ENCODE peak calls at places on chromosomes 6 and 20, in nine cellular contexts. One of them, this sample, is unnamed.

GRCh38 chr6:34922177-34922663 is 33.2 kb downstream of the ANKS1A start:
- DNase-seq in HCT116: no peak
- DNase-seq in body of pancreas: no peak
- DNase-seq in GM23248: peak; percentile 87
- DNase-seq in H9: no peak
- DNase-seq in tibial nerve: no peak
- DNase-seq in heart right ventricle: no peak
- DNase-seq in K562: peak; percentile 20
- DNase-seq in mammary epithelial cell: peak; percentile 88
- DNase-seq in this sample: no peak

GRCh38 chr6:147900191-147900830 is 391.8 kb downstream of the SAMD5 start:
- DNase-seq in GM23248: no peak
- DNase-seq in body of pancreas: no peak
- DNase-seq in mammary epithelial cell: no peak
- DNase-seq in K562: no peak
- DNase-seq in tibial nerve: no peak
- DNase-seq in heart right ventricle: no peak
- DNase-seq in HCT116: no peak
- DNase-seq in H9: no peak
- DNase-seq in this sample: no peak

GRCh38 chr6:18245642-18246041 is 18.7 kb downstream of the DEK start:
- DNase-seq in HCT116: no peak
- DNase-seq in heart right ventricle: no peak
- DNase-seq in tibial nerve: no peak
- DNase-seq in GM23248: no peak
- DNase-seq in body of pancreas: no peak
- DNase-seq in H9: no peak
- DNase-seq in K562: no peak
- DNase-seq in mammary epithelial cell: peak; percentile 47
- DNase-seq in this sample: no peak

GRCh38 chr6:128600397-128600951 is 80.1 kb upstream of the PTPRK start:
- DNase-seq in body of pancreas: no peak
- DNase-seq in H9: no peak
- DNase-seq in HCT116: no peak
- DNase-seq in tibial nerve: no peak
- DNase-seq in heart right ventricle: no peak
- DNase-seq in GM23248: peak; percentile 96
- DNase-seq in mammary epithelial cell: peak; percentile 86
- DNase-seq in K562: no peak
- DNase-seq in this sample: no peak

GRCh38 chr6:32194825-32195651 is 2.6 kb upstream of the GPSM3 start:
- DNase-seq in tibial nerve: no peak
- DNase-seq in K562: peak; percentile 79
- DNase-seq in heart right ventricle: peak; percentile 59
- DNase-seq in GM23248: peak; percentile 82
- DNase-seq in mammary epithelial cell: peak; percentile 42
- DNase-seq in HCT116: peak; percentile 57
- DNase-seq in body of pancreas: no peak
- DNase-seq in H9: peak; percentile 43
- DNase-seq in this sample: no peak

GRCh38 chr6:13262302-13263006 is 65.9 kb downstream of the TBC1D7 start:
- DNase-seq in K562: no peak
- DNase-seq in heart right ventricle: no peak
- DNase-seq in H9: no peak
- DNase-seq in mammary epithelial cell: no peak
- DNase-seq in body of pancreas: no peak
- DNase-seq in tibial nerve: no peak
- DNase-seq in GM23248: peak; percentile 8
- DNase-seq in HCT116: no peak
- DNase-seq in this sample: no peak

GRCh38 chr6:17816921-17817611 is 110.3 kb upstream of the NUP153 start:
- DNase-seq in HCT116: no peak
- DNase-seq in tibial nerve: no peak
- DNase-seq in body of pancreas: no peak
- DNase-seq in H9: no peak
- DNase-seq in K562: no peak
- DNase-seq in GM23248: peak; percentile 23
- DNase-seq in mammary epithelial cell: no peak
- DNase-seq in heart right ventricle: no peak
- DNase-seq in this sample: no peak

GRCh38 chr6:113464959-113465358 is 392.2 kb upstream of the MARCKS start:
- DNase-seq in K562: no peak
- DNase-seq in GM23248: peak; percentile 80
- DNase-seq in HCT116: peak; percentile 42
- DNase-seq in heart right ventricle: no peak
- DNase-seq in H9: no peak
- DNase-seq in mammary epithelial cell: peak; percentile 84
- DNase-seq in body of pancreas: no peak
- DNase-seq in tibial nerve: no peak
- DNase-seq in this sample: no peak

GRCh38 chr6:7161845-7162244 is 54.1 kb downstream of the RREB1 start:
- DNase-seq in GM23248: no peak
- DNase-seq in tibial nerve: no peak
- DNase-seq in mammary epithelial cell: no peak
- DNase-seq in H9: no peak
- DNase-seq in HCT116: no peak
- DNase-seq in body of pancreas: no peak
- DNase-seq in heart right ventricle: no peak
- DNase-seq in K562: no peak
- DNase-seq in this sample: no peak

GRCh38 chr6:7165002-7165735 is 57.4 kb downstream of the RREB1 start:
- DNase-seq in HCT116: no peak
- DNase-seq in body of pancreas: peak; percentile 30
- DNase-seq in mammary epithelial cell: no peak
- DNase-seq in tibial nerve: no peak
- DNase-seq in GM23248: no peak
- DNase-seq in H9: no peak
- DNase-seq in heart right ventricle: peak; percentile 43
- DNase-seq in K562: peak; percentile 99
- DNase-seq in this sample: no peak

GRCh38 chr6:7165736-7166296 is 58.1 kb downstream of the RREB1 start:
- DNase-seq in mammary epithelial cell: no peak
- DNase-seq in K562: peak; percentile 71
- DNase-seq in heart right ventricle: no peak
- DNase-seq in H9: no peak
- DNase-seq in body of pancreas: no peak
- DNase-seq in HCT116: no peak
- DNase-seq in tibial nerve: no peak
- DNase-seq in GM23248: no peak
- DNase-seq in this sample: no peak

GRCh38 chr6:7164536-7165001 is 56.8 kb downstream of the RREB1 start:
- DNase-seq in tibial nerve: no peak
- DNase-seq in H9: no peak
- DNase-seq in K562: no peak
- DNase-seq in body of pancreas: no peak
- DNase-seq in heart right ventricle: no peak
- DNase-seq in mammary epithelial cell: no peak
- DNase-seq in HCT116: no peak
- DNase-seq in GM23248: no peak
- DNase-seq in this sample: no peak

GRCh38 chr6:7163661-7164071 is 55.9 kb downstream of the RREB1 start:
- DNase-seq in tibial nerve: no peak
- DNase-seq in GM23248: no peak
- DNase-seq in body of pancreas: no peak
- DNase-seq in heart right ventricle: no peak
- DNase-seq in mammary epithelial cell: no peak
- DNase-seq in K562: no peak
- DNase-seq in HCT116: no peak
- DNase-seq in H9: no peak
- DNase-seq in this sample: no peak
- H3K4me1 ChIP-seq in tibial nerve: peaks cover 31% of the 10 kb centered on the region
- H3K4me1 ChIP-seq in GM23248: peaks cover 42% of the 10 kb centered on the region
- H3K4me1 ChIP-seq in body of pancreas: peaks cover 83% of the 10 kb centered on the region
- H3K4me1 ChIP-seq in heart right ventricle: peaks cover 12% of the 10 kb centered on the region
- H3K4me1 ChIP-seq in mammary epithelial cell: peaks cover 21% of the 10 kb centered on the region
- H3K4me1 ChIP-seq in K562: peaks cover 90% of the 10 kb centered on the region
- H3K4me1 ChIP-seq in HCT116: peaks cover 19% of the 10 kb centered on the region
- H3K4me1 ChIP-seq in H9: peaks cover 11% of the 10 kb centered on the region
- H3K4me1 ChIP-seq in this sample: peaks cover 59% of the 10 kb centered on the region

GRCh38 chr20:33688938-33689424 is 2.8 kb upstream of the E2F1 start:
- DNase-seq in K562: peak; percentile 84
- DNase-seq in mammary epithelial cell: no peak
- DNase-seq in heart right ventricle: no peak
- DNase-seq in H9: no peak
- DNase-seq in HCT116: no peak
- DNase-seq in tibial nerve: no peak
- DNase-seq in body of pancreas: no peak
- DNase-seq in GM23248: no peak
- DNase-seq in this sample: no peak

GRCh38 chr20:33687993-33688937 is 2.1 kb upstream of the E2F1 start:
- DNase-seq in body of pancreas: no peak
- DNase-seq in K562: no peak
- DNase-seq in HCT116: no peak
- DNase-seq in tibial nerve: no peak
- DNase-seq in GM23248: no peak
- DNase-seq in H9: no peak
- DNase-seq in heart right ventricle: no peak
- DNase-seq in mammary epithelial cell: no peak
- DNase-seq in this sample: no peak

GRCh38 chr20:33689973-33690372 is 3.8 kb upstream of the E2F1 start:
- DNase-seq in heart right ventricle: no peak
- DNase-seq in body of pancreas: no peak
- DNase-seq in H9: no peak
- DNase-seq in K562: peak; percentile 92
- DNase-seq in GM23248: peak; percentile 44
- DNase-seq in tibial nerve: no peak
- DNase-seq in HCT116: no peak
- DNase-seq in mammary epithelial cell: no peak
- DNase-seq in this sample: no peak

GRCh38 chr20:33687370-33687915 is 1.3 kb upstream of the E2F1 start:
- DNase-seq in tibial nerve: no peak
- DNase-seq in H9: no peak
- DNase-seq in K562: no peak
- DNase-seq in body of pancreas: no peak
- DNase-seq in HCT116: no peak
- DNase-seq in GM23248: peak; percentile 22
- DNase-seq in mammary epithelial cell: no peak
- DNase-seq in heart right ventricle: no peak
- DNase-seq in this sample: no peak

GRCh38 chr20:33689493-33689892 is 3.3 kb upstream of the E2F1 start:
- DNase-seq in K562: no peak
- DNase-seq in H9: no peak
- DNase-seq in tibial nerve: no peak
- DNase-seq in body of pancreas: no peak
- DNase-seq in GM23248: no peak
- DNase-seq in HCT116: no peak
- DNase-seq in mammary epithelial cell: no peak
- DNase-seq in heart right ventricle: no peak
- DNase-seq in this sample: no peak
- H3K4me1 ChIP-seq in K562: peaks cover 40% of the 10 kb centered on the region
- H3K4me1 ChIP-seq in H9: no peaks in the 10 kb centered on the region
- H3K4me1 ChIP-seq in tibial nerve: peaks cover 22% of the 10 kb centered on the region
- H3K4me1 ChIP-seq in body of pancreas: peaks cover 27% of the 10 kb centered on the region
- H3K4me1 ChIP-seq in GM23248: peaks cover 8% of the 10 kb centered on the region
- H3K4me1 ChIP-seq in HCT116: peaks cover 12% of the 10 kb centered on the region
- H3K4me1 ChIP-seq in mammary epithelial cell: peaks cover 9% of the 10 kb centered on the region
- H3K4me1 ChIP-seq in heart right ventricle: peaks cover 6% of the 10 kb centered on the region
- H3K4me1 ChIP-seq in this sample: peaks cover 32% of the 10 kb centered on the region

GRCh38 chr6:137229075-137229759 is 10.0 kb upstream of the IFNGR1 start:
- DNase-seq in K562: no peak
- DNase-seq in H9: no peak
- DNase-seq in tibial nerve: no peak
- DNase-seq in GM23248: no peak
- DNase-seq in HCT116: no peak
- DNase-seq in heart right ventricle: no peak
- DNase-seq in body of pancreas: no peak
- DNase-seq in mammary epithelial cell: no peak
- DNase-seq in this sample: no peak
- H3K4me1 ChIP-seq in K562: peaks cover 26% of the 10 kb centered on the region
- H3K4me1 ChIP-seq in H9: no peaks in the 10 kb centered on the region
- H3K4me1 ChIP-seq in tibial nerve: peaks cover 27% of the 10 kb centered on the region
- H3K4me1 ChIP-seq in GM23248: peaks cover 11% of the 10 kb centered on the region
- H3K4me1 ChIP-seq in HCT116: peaks cover 7% of the 10 kb centered on the region
- H3K4me1 ChIP-seq in heart right ventricle: peaks cover 8% of the 10 kb centered on the region
- H3K4me1 ChIP-seq in body of pancreas: no peaks in the 10 kb centered on the region
- H3K4me1 ChIP-seq in mammary epithelial cell: peaks cover 9% of the 10 kb centered on the region
- H3K4me1 ChIP-seq in this sample: peaks cover 25% of the 10 kb centered on the region

GRCh38 chr6:108582618-108583017 is 21.9 kb downstream of the FOXO3 start:
- DNase-seq in tibial nerve: no peak
- DNase-seq in GM23248: no peak
- DNase-seq in body of pancreas: no peak
- DNase-seq in HCT116: no peak
- DNase-seq in K562: no peak
- DNase-seq in mammary epithelial cell: no peak
- DNase-seq in heart right ventricle: no peak
- DNase-seq in H9: no peak
- DNase-seq in this sample: no peak
- H3K4me1 ChIP-seq in tibial nerve: peaks cover 77% of the 10 kb centered on the region
- H3K4me1 ChIP-seq in GM23248: peaks cover 68% of the 10 kb centered on the region
- H3K4me1 ChIP-seq in body of pancreas: peaks cover 97% of the 10 kb centered on the region
- H3K4me1 ChIP-seq in HCT116: peaks cover 18% of the 10 kb centered on the region
- H3K4me1 ChIP-seq in K562: peaks cover 45% of the 10 kb centered on the region
- H3K4me1 ChIP-seq in mammary epithelial cell: peaks cover 47% of the 10 kb centered on the region
- H3K4me1 ChIP-seq in heart right ventricle: peaks cover 47% of the 10 kb centered on the region
- H3K4me1 ChIP-seq in H9: peaks cover 16% of the 10 kb centered on the region
- H3K4me1 ChIP-seq in this sample: peaks cover 85% of the 10 kb centered on the region

GRCh38 chr6:109449064-109449788 is 6.3 kb downstream of the MICAL1 start:
- DNase-seq in tibial nerve: no peak
- DNase-seq in K562: no peak
- DNase-seq in GM23248: no peak
- DNase-seq in heart right ventricle: no peak
- DNase-seq in HCT116: no peak
- DNase-seq in body of pancreas: no peak
- DNase-seq in H9: no peak
- DNase-seq in mammary epithelial cell: no peak
- DNase-seq in this sample: no peak

GRCh38 chr6:109446541-109446940 is 6.0 kb downstream of the SMPD2 start:
- DNase-seq in HCT116: no peak
- DNase-seq in body of pancreas: no peak
- DNase-seq in tibial nerve: no peak
- DNase-seq in heart right ventricle: no peak
- DNase-seq in K562: no peak
- DNase-seq in H9: no peak
- DNase-seq in mammary epithelial cell: no peak
- DNase-seq in GM23248: no peak
- DNase-seq in this sample: no peak

GRCh38 chr6:109448615-109449014 is 7.0 kb downstream of the MICAL1 start:
- DNase-seq in heart right ventricle: no peak
- DNase-seq in GM23248: no peak
- DNase-seq in mammary epithelial cell: no peak
- DNase-seq in K562: no peak
- DNase-seq in HCT116: no peak
- DNase-seq in body of pancreas: no peak
- DNase-seq in tibial nerve: no peak
- DNase-seq in H9: no peak
- DNase-seq in this sample: no peak

GRCh38 chr6:109447087-109447486 is 6.6 kb downstream of the SMPD2 start:
- DNase-seq in GM23248: no peak
- DNase-seq in mammary epithelial cell: no peak
- DNase-seq in K562: no peak
- DNase-seq in HCT116: no peak
- DNase-seq in tibial nerve: no peak
- DNase-seq in H9: no peak
- DNase-seq in heart right ventricle: no peak
- DNase-seq in body of pancreas: no peak
- DNase-seq in this sample: no peak

GRCh38 chr6:109447878-109448555 is 7.5 kb downstream of the SMPD2 start:
- DNase-seq in HCT116: no peak
- DNase-seq in mammary epithelial cell: no peak
- DNase-seq in H9: no peak
- DNase-seq in heart right ventricle: no peak
- DNase-seq in body of pancreas: no peak
- DNase-seq in K562: peak; percentile 53
- DNase-seq in tibial nerve: no peak
- DNase-seq in GM23248: no peak
- DNase-seq in this sample: no peak
- H3K4me1 ChIP-seq in HCT116: no peaks in the 10 kb centered on the region
- H3K4me1 ChIP-seq in mammary epithelial cell: peaks cover 3% of the 10 kb centered on the region
- H3K4me1 ChIP-seq in H9: no peaks in the 10 kb centered on the region
- H3K4me1 ChIP-seq in heart right ventricle: no peaks in the 10 kb centered on the region
- H3K4me1 ChIP-seq in body of pancreas: peaks cover under 1% of the 10 kb centered on the region
- H3K4me1 ChIP-seq in K562: peaks cover 11% of the 10 kb centered on the region
- H3K4me1 ChIP-seq in tibial nerve: peaks cover 3% of the 10 kb centered on the region
- H3K4me1 ChIP-seq in GM23248: no peaks in the 10 kb centered on the region
- H3K4me1 ChIP-seq in this sample: no peaks in the 10 kb centered on the region

GRCh38 chr6:36117639-36118549 is 12.4 kb upstream of the MAPK13 start:
- DNase-seq in HCT116: no peak
- DNase-seq in body of pancreas: no peak
- DNase-seq in K562: no peak
- DNase-seq in tibial nerve: no peak
- DNase-seq in mammary epithelial cell: no peak
- DNase-seq in heart right ventricle: no peak
- DNase-seq in H9: no peak
- DNase-seq in GM23248: no peak
- DNase-seq in this sample: no peak
- H3K4me1 ChIP-seq in HCT116: peaks cover 9% of the 10 kb centered on the region
- H3K4me1 ChIP-seq in body of pancreas: peaks cover 6% of the 10 kb centered on the region
- H3K4me1 ChIP-seq in K562: peaks cover 73% of the 10 kb centered on the region
- H3K4me1 ChIP-seq in tibial nerve: peaks cover 14% of the 10 kb centered on the region
- H3K4me1 ChIP-seq in mammary epithelial cell: peaks cover 4% of the 10 kb centered on the region
- H3K4me1 ChIP-seq in heart right ventricle: no peaks in the 10 kb centered on the region
- H3K4me1 ChIP-seq in H9: peaks cover 4% of the 10 kb centered on the region
- H3K4me1 ChIP-seq in GM23248: peaks cover 7% of the 10 kb centered on the region
- H3K4me1 ChIP-seq in this sample: peaks cover 38% of the 10 kb centered on the region